ENCODE peak calls at places on chromosomes 16 and 17, in seven cellular contexts. One of them, this sample, is unnamed. For H3K4me1 and H3K27me3, the result is how much of the 10 kb centered on the place peaks cover.

GRCh38 chr17:30290077-30290476 is 1.7 kb downstream of the BLMH start:
- DNase-seq in tibial nerve: no peak
- DNase-seq in endodermal cell: no peak
- DNase-seq in mesenchymal stem cell: no peak
- DNase-seq in CD8-positive, alpha-beta T cell: no peak
- DNase-seq in aorta: no peak
- DNase-seq in effector memory CD4-positive, alpha-beta T cell: no peak
- DNase-seq in this sample: no peak

GRCh38 chr16:29307598-29308507 is 98.7 kb downstream of the NPIPB11 start:
- DNase-seq in endodermal cell: no peak
- DNase-seq in mesenchymal stem cell: peak
- DNase-seq in aorta: no peak
- DNase-seq in CD8-positive, alpha-beta T cell: no peak
- DNase-seq in tibial nerve: no peak
- DNase-seq in effector memory CD4-positive, alpha-beta T cell: no peak
- DNase-seq in this sample: no peak

GRCh38 chr17:28948873-28949184 is 2.5 kb downstream of the PHF12 start:
- DNase-seq in CD8-positive, alpha-beta T cell: no peak
- DNase-seq in endodermal cell: peak
- DNase-seq in mesenchymal stem cell: no peak
- DNase-seq in tibial nerve: no peak
- DNase-seq in aorta: no peak
- DNase-seq in effector memory CD4-positive, alpha-beta T cell: no peak
- DNase-seq in this sample: no peak

GRCh38 chr16:69397821-69398521 is 12.2 kb upstream of the TERF2 start:
- DNase-seq in tibial nerve: peak
- DNase-seq in effector memory CD4-positive, alpha-beta T cell: no peak
- DNase-seq in mesenchymal stem cell: peak
- DNase-seq in CD8-positive, alpha-beta T cell: no peak
- DNase-seq in aorta: no peak
- DNase-seq in endodermal cell: peak
- DNase-seq in this sample: peak

GRCh38 chr16:31569360-31569717 is 41.6 kb downstream of the AHSP start:
- DNase-seq in endodermal cell: peak
- DNase-seq in effector memory CD4-positive, alpha-beta T cell: no peak
- DNase-seq in tibial nerve: no peak
- DNase-seq in mesenchymal stem cell: no peak
- DNase-seq in CD8-positive, alpha-beta T cell: no peak
- DNase-seq in aorta: no peak
- DNase-seq in this sample: no peak

GRCh38 chr16:56189990-56190902 is 1.0 kb upstream of the GNAO1 start:
- DNase-seq in mesenchymal stem cell: peak
- DNase-seq in CD8-positive, alpha-beta T cell: no peak
- DNase-seq in aorta: no peak
- DNase-seq in tibial nerve: no peak
- DNase-seq in endodermal cell: no peak
- DNase-seq in effector memory CD4-positive, alpha-beta T cell: no peak
- DNase-seq in this sample: no peak

GRCh38 chr17:50690887-50691549 is 16.7 kb downstream of the ANKRD40 start:
- DNase-seq in aorta: no peak
- DNase-seq in tibial nerve: no peak
- DNase-seq in CD8-positive, alpha-beta T cell: no peak
- DNase-seq in effector memory CD4-positive, alpha-beta T cell: no peak
- DNase-seq in mesenchymal stem cell: no peak
- DNase-seq in endodermal cell: no peak
- DNase-seq in this sample: no peak

GRCh38 chr16:79929260-79929977 is 328.9 kb upstream of the MAF start:
- DNase-seq in aorta: no peak
- DNase-seq in endodermal cell: no peak
- DNase-seq in effector memory CD4-positive, alpha-beta T cell: no peak
- DNase-seq in mesenchymal stem cell: no peak
- DNase-seq in CD8-positive, alpha-beta T cell: no peak
- DNase-seq in tibial nerve: no peak
- DNase-seq in this sample: no peak

GRCh38 chr17:73760186-73760758 is 116.0 kb upstream of the SDK2 start:
- DNase-seq in aorta: no peak
- DNase-seq in endodermal cell: peak
- DNase-seq in CD8-positive, alpha-beta T cell: no peak
- DNase-seq in mesenchymal stem cell: no peak
- DNase-seq in tibial nerve: no peak
- DNase-seq in effector memory CD4-positive, alpha-beta T cell: no peak
- DNase-seq in this sample: peak

GRCh38 chr17:4332296-4332970 is 34.0 kb downstream of the UBE2G1 start:
- DNase-seq in mesenchymal stem cell: peak
- DNase-seq in effector memory CD4-positive, alpha-beta T cell: no peak
- DNase-seq in aorta: no peak
- DNase-seq in CD8-positive, alpha-beta T cell: no peak
- DNase-seq in endodermal cell: peak
- DNase-seq in tibial nerve: no peak
- DNase-seq in this sample: no peak

GRCh38 chr16:47311738-47312505 is 148.9 kb downstream of the ITFG1 start:
- DNase-seq in endodermal cell: peak
- DNase-seq in aorta: no peak
- DNase-seq in mesenchymal stem cell: no peak
- DNase-seq in tibial nerve: no peak
- DNase-seq in CD8-positive, alpha-beta T cell: no peak
- DNase-seq in effector memory CD4-positive, alpha-beta T cell: no peak
- DNase-seq in this sample: no peak

GRCh38 chr17:57016764-57017116 is 38.8 kb downstream of the SCPEP1 start:
- DNase-seq in mesenchymal stem cell: peak
- DNase-seq in effector memory CD4-positive, alpha-beta T cell: no peak
- DNase-seq in CD8-positive, alpha-beta T cell: no peak
- DNase-seq in aorta: no peak
- DNase-seq in endodermal cell: peak
- DNase-seq in tibial nerve: no peak
- DNase-seq in this sample: no peak

GRCh38 chr17:39787038-39787437 is 49.3 kb downstream of the GRB7 start:
- DNase-seq in endodermal cell: no peak
- DNase-seq in aorta: no peak
- DNase-seq in mesenchymal stem cell: no peak
- DNase-seq in effector memory CD4-positive, alpha-beta T cell: no peak
- DNase-seq in CD8-positive, alpha-beta T cell: no peak
- DNase-seq in tibial nerve: no peak
- DNase-seq in this sample: no peak

GRCh38 chr16:84196727-84197486 is 6.0 kb downstream of the ADAD2 start:
- DNase-seq in tibial nerve: no peak
- DNase-seq in CD8-positive, alpha-beta T cell: no peak
- DNase-seq in endodermal cell: peak
- DNase-seq in effector memory CD4-positive, alpha-beta T cell: no peak
- DNase-seq in mesenchymal stem cell: no peak
- DNase-seq in aorta: no peak
- DNase-seq in this sample: no peak

GRCh38 chr16:84199097-84199496 is 8.1 kb downstream of the ADAD2 start:
- DNase-seq in mesenchymal stem cell: no peak
- DNase-seq in endodermal cell: no peak
- DNase-seq in CD8-positive, alpha-beta T cell: no peak
- DNase-seq in effector memory CD4-positive, alpha-beta T cell: no peak
- DNase-seq in tibial nerve: no peak
- DNase-seq in aorta: no peak
- DNase-seq in this sample: no peak

GRCh38 chr16:84199861-84200260 is 8.9 kb downstream of the ADAD2 start:
- DNase-seq in endodermal cell: no peak
- DNase-seq in aorta: peak
- DNase-seq in effector memory CD4-positive, alpha-beta T cell: no peak
- DNase-seq in mesenchymal stem cell: no peak
- DNase-seq in CD8-positive, alpha-beta T cell: no peak
- DNase-seq in tibial nerve: peak
- DNase-seq in this sample: peak

GRCh38 chr16:84197487-84198128 is 6.7 kb downstream of the ADAD2 start:
- DNase-seq in endodermal cell: no peak
- DNase-seq in aorta: no peak
- DNase-seq in effector memory CD4-positive, alpha-beta T cell: no peak
- DNase-seq in CD8-positive, alpha-beta T cell: no peak
- DNase-seq in tibial nerve: no peak
- DNase-seq in mesenchymal stem cell: no peak
- DNase-seq in this sample: no peak

GRCh38 chr16:84198401-84198800 is 7.4 kb downstream of the ADAD2 start:
- DNase-seq in tibial nerve: peak
- DNase-seq in mesenchymal stem cell: peak
- DNase-seq in effector memory CD4-positive, alpha-beta T cell: no peak
- DNase-seq in CD8-positive, alpha-beta T cell: no peak
- DNase-seq in endodermal cell: no peak
- DNase-seq in aorta: no peak
- DNase-seq in this sample: no peak
- H3K4me1 ChIP-seq in tibial nerve: under half
- H3K4me1 ChIP-seq in mesenchymal stem cell: under half
- H3K4me1 ChIP-seq in effector memory CD4-positive, alpha-beta T cell: under half
- H3K4me1 ChIP-seq in CD8-positive, alpha-beta T cell: under half
- H3K4me1 ChIP-seq in endodermal cell: under half
- H3K4me1 ChIP-seq in aorta: under half
- H3K4me1 ChIP-seq in this sample: under half

DNA sequence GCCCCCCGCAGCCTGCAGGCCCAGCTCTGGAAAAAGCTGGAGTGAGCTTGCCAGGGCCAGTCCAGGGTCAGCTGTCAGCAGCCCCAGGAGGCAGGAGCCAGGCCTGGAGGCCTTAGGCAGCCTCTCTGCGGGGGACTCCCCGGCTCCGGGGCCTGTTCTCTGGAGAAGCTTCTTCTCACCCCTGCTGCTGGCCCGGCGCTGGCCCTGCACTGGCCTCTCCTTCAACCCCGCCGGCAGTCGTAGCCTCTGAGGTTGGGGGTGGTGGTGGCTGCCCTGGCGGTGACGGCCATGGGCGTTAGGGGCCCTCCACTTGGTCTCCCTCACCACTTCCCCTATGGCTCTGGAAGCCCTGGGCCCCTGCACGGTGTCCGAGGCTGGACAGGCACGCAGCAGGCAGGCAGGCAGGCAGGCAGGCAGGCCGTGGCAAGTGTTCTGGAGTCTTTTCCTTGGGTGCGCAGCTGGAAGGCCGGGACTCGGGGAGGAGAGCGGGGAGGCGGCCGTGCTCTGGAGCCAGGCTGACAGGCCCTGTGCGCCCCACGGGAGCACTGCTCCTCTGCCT is 2.1 kb downstream of the FOXF1 start:
- DNase-seq in CD8-positive, alpha-beta T cell: no peak
- DNase-seq in mesenchymal stem cell: peak
- DNase-seq in tibial nerve: no peak
- DNase-seq in endodermal cell: peak
- DNase-seq in aorta: no peak
- DNase-seq in effector memory CD4-positive, alpha-beta T cell: no peak
- DNase-seq in this sample: no peak
- H3K4me3 ChIP-seq in CD8-positive, alpha-beta T cell: no peak
- H3K4me3 ChIP-seq in mesenchymal stem cell: no peak
- H3K4me3 ChIP-seq in tibial nerve: no peak
- H3K4me3 ChIP-seq in endodermal cell: no peak
- H3K4me3 ChIP-seq in aorta: no peak
- H3K4me3 ChIP-seq in effector memory CD4-positive, alpha-beta T cell: no peak
- H3K4me3 ChIP-seq in this sample: no peak

GRCh38 chr17:48024149-48025039 is 13.2 kb downstream of the COPZ2 start:
- DNase-seq in aorta: peak
- DNase-seq in effector memory CD4-positive, alpha-beta T cell: peak
- DNase-seq in CD8-positive, alpha-beta T cell: peak
- DNase-seq in endodermal cell: peak
- DNase-seq in tibial nerve: peak
- DNase-seq in mesenchymal stem cell: no peak
- DNase-seq in this sample: peak
- H3K27me3 ChIP-seq in aorta: under half
- H3K27me3 ChIP-seq in effector memory CD4-positive, alpha-beta T cell: under half
- H3K27me3 ChIP-seq in CD8-positive, alpha-beta T cell: under half
- H3K27me3 ChIP-seq in endodermal cell: under half
- H3K27me3 ChIP-seq in tibial nerve: under half
- H3K27me3 ChIP-seq in mesenchymal stem cell: under half
- H3K27me3 ChIP-seq in this sample: under half

GRCh38 chr16:64174327-64174726 is 947.5 kb downstream of the CDH11 start:
- DNase-seq in tibial nerve: no peak
- DNase-seq in CD8-positive, alpha-beta T cell: no peak
- DNase-seq in mesenchymal stem cell: peak
- DNase-seq in aorta: no peak
- DNase-seq in effector memory CD4-positive, alpha-beta T cell: no peak
- DNase-seq in endodermal cell: no peak
- DNase-seq in this sample: no peak
- H3K4me1 ChIP-seq in tibial nerve: under half
- H3K4me1 ChIP-seq in CD8-positive, alpha-beta T cell: under half
- H3K4me1 ChIP-seq in mesenchymal stem cell: under half
- H3K4me1 ChIP-seq in aorta: under half
- H3K4me1 ChIP-seq in effector memory CD4-positive, alpha-beta T cell: under half
- H3K4me1 ChIP-seq in endodermal cell: under half
- H3K4me1 ChIP-seq in this sample: under half

DNA sequence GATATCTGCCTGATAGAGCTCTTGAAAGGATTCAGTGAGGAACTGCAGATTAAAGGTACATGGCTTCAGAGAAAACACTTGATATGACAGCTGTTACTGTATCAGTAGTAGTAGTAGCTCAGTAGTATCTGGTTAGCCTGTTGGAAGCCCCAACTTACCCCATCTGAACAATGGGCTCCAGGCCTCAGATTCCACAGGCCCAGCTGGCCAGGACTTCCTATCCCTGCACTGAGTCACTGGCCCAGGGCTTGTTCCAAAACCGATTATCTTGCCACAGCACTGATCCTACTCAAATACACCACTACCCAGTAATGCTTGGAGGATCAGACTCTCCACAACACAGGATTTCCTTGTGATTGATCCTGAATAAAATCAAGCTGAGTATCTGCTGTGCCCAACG is 32.6 kb downstream of the DCUN1D3 start:
- DNase-seq in mesenchymal stem cell: no peak
- DNase-seq in CD8-positive, alpha-beta T cell: no peak
- DNase-seq in effector memory CD4-positive, alpha-beta T cell: no peak
- DNase-seq in endodermal cell: no peak
- DNase-seq in aorta: no peak
- DNase-seq in tibial nerve: no peak
- DNase-seq in this sample: no peak
- H3K4me3 ChIP-seq in mesenchymal stem cell: no peak
- H3K4me3 ChIP-seq in CD8-positive, alpha-beta T cell: no peak
- H3K4me3 ChIP-seq in effector memory CD4-positive, alpha-beta T cell: no peak
- H3K4me3 ChIP-seq in endodermal cell: no peak
- H3K4me3 ChIP-seq in aorta: no peak
- H3K4me3 ChIP-seq in tibial nerve: no peak
- H3K4me3 ChIP-seq in this sample: no peak